ENCODE peak calls at places on chromosome 7, in nine cellular contexts. B is PC-9; R is stomach; F is Peyer's patch; Z is neuronal stem cell; C is CD8-positive, alpha-beta memory T cell; P is CD8-positive, alpha-beta T cell; T is suprapubic skin; Y is psoas muscle. V is an unnamed sample. For H3K27me3 and H3K4me1, the result is how much of the 10 kb centered on the place peaks cover.

GRCh38 chr7:108135446-108136190 is 5.5 kb upstream of the LAMB4 start:
- DNase-seq in R (no peak), T (no peak), Z (no peak), C (no peak), B (no peak), P (no peak), Y (no peak), F (peak), V (no peak)

GRCh38 chr7:142583424-142583823 is 165.8 kb upstream of the PRSS1 start:
- DNase-seq in B (peak), T (no peak), Z (no peak), R (no peak), C (no peak), Y (peak), F (no peak), P (no peak), V (no peak)

GRCh38 chr7:3404490-3404889 is 103.4 kb downstream of the SDK1 start:
- DNase-seq in Y (no peak), F (no peak), B (peak), R (no peak), T (no peak), Z (no peak), C (no peak), P (no peak), V (no peak)

GRCh38 chr7:41621953-41622831 is 80.7 kb downstream of the INHBA start:
- DNase-seq in Z (no peak), B (no peak), P (no peak), C (no peak), R (no peak), F (no peak), T (no peak), Y (no peak), V (no peak)

GRCh38 chr7:28315565-28316420 is 96.5 kb upstream of the CREB5 start:
- DNase-seq in P (no peak), Y (peak), F (no peak), C (no peak), R (no peak), T (peak), B (no peak), Z (no peak), V (no peak)

GRCh38 chr7:157007470-157008066 is 2.9 kb downstream of the MNX1 start:
- DNase-seq in F (no peak), T (peak), Z (no peak), B (no peak), R (peak), P (no peak), C (no peak), Y (no peak), V (no peak)

GRCh38 chr7:120695848-120696247 is 162.1 kb downstream of the TSPAN12 start:
- DNase-seq in T (no peak), P (no peak), R (no peak), Y (no peak), B (no peak), C (no peak), F (no peak), Z (no peak), V (no peak)

GRCh38 chr7:98266840-98267239 is 14.6 kb upstream of the BRI3 start:
- DNase-seq in F (no peak), C (no peak), P (no peak), Y (no peak), T (no peak), R (no peak), Z (no peak), B (no peak), V (no peak)

GRCh38 chr7:137898839-137899681 is 52.3 kb upstream of the DGKI start:
- DNase-seq in F (peak), B (peak), Y (peak), Z (peak), P (peak), R (peak), C (peak), T (peak), V (peak)

GRCh38 chr7:69232445-69233376 is 365.6 kb upstream of the AUTS2 start:
- DNase-seq in Y (no peak), T (peak), F (no peak), B (no peak), R (no peak), C (no peak), P (no peak), Z (no peak), V (no peak)

GRCh38 chr7:137987011-137987334 is 14.9 kb downstream of the CREB3L2 start:
- DNase-seq in B (no peak), P (no peak), F (no peak), C (no peak), T (no peak), Z (no peak), Y (no peak), R (no peak), V (no peak)

GRCh38 chr7:27169658-27170493 is 4.2 kb downstream of the HOXA10 start:
- DNase-seq in B (peak), P (no peak), F (no peak), Y (no peak), R (no peak), T (no peak), Z (no peak), C (no peak), V (no peak)

GRCh38 chr7:84100866-84101265 is 93.7 kb downstream of the SEMA3A start:
- DNase-seq in R (no peak), T (no peak), P (no peak), Y (no peak), B (no peak), F (no peak), Z (no peak), C (no peak), V (no peak)

GRCh38 chr7:17408245-17408903 is 109.9 kb downstream of the AHR start:
- DNase-seq in R (peak), F (no peak), P (no peak), C (no peak), T (no peak), B (peak), Z (no peak), Y (peak), V (no peak)

GRCh38 chr7:95493247-95493646 is 7.5 kb downstream of the ASB4 start:
- DNase-seq in C (no peak), F (no peak), B (no peak), Y (no peak), P (no peak), Z (no peak), R (no peak), T (no peak), V (no peak)

GRCh38 chr7:101398631-101399289 is 36.1 kb downstream of the COL26A1 start:
- DNase-seq in T (no peak), B (no peak), Y (no peak), R (no peak), F (no peak), C (no peak), Z (no peak), P (no peak), V (no peak)

GRCh38 chr7:138064856-138065357 is 11.4 kb upstream of the AKR1D1 start:
- DNase-seq in B (no peak), Y (no peak), F (no peak), R (no peak), T (no peak), Z (no peak), C (no peak), P (no peak), V (no peak)

GRCh38 chr7:82360591-82361386 is 82.8 kb downstream of the CACNA2D1 start:
- DNase-seq in Z (no peak), B (no peak), C (no peak), R (no peak), P (no peak), T (no peak), Y (no peak), F (no peak), V (no peak)

GRCh38 chr7:31192996-31193395 is 140.9 kb downstream of the ADCYAP1R1 start:
- DNase-seq in R (peak), B (no peak), C (no peak), Y (peak), Z (peak), F (no peak), T (no peak), P (no peak), V (no peak)

GRCh38 chr7:152050547-152050971 is 25.1 kb downstream of the GALNT11 start:
- DNase-seq in R (no peak), B (no peak), Y (no peak), Z (no peak), P (no peak), T (no peak), F (no peak), C (no peak), V (no peak)

GRCh38 chr7:130595986-130596385 is 72.6 kb downstream of the COPG2 start:
- DNase-seq in R (no peak), T (no peak), F (no peak), Z (no peak), B (no peak), P (no peak), C (no peak), Y (no peak), V (no peak)

GRCh38 chr7:74289660-74290589 is 718 bp downstream of the CLIP2 start:
- DNase-seq in P (peak), R (peak), C (peak), F (peak), Z (no peak), B (no peak), T (peak), Y (peak), V (peak)

GRCh38 chr7:36387437-36388345 is 2.0 kb upstream of the ANLN start:
- DNase-seq in Z (no peak), T (no peak), B (peak), R (no peak), C (no peak), Y (no peak), P (no peak), F (no peak), V (no peak)

GRCh38 chr7:137343483-137343841 is at the start of gene PTN:
- DNase-seq in Z (peak), F (no peak), Y (peak), T (no peak), B (no peak), C (no peak), R (no peak), P (no peak), V (no peak)

GRCh38 chr7:18179058-18179457 is 151.4 kb upstream of the PRPS1L1 start:
- DNase-seq in P (no peak), C (no peak), F (no peak), Z (no peak), R (no peak), Y (no peak), T (no peak), B (no peak), V (no peak)

GRCh38 chr7:143447500-143447899 is 4.2 kb downstream of the TAS2R60 start:
- DNase-seq in F (no peak), R (no peak), P (no peak), T (no peak), C (no peak), Y (no peak), B (no peak), Z (peak), V (no peak)

GRCh38 chr7:28076421-28077163 is 104.0 kb downstream of the JAZF1 start:
- DNase-seq in F (no peak), Y (no peak), R (no peak), T (no peak), C (no peak), P (no peak), Z (no peak), B (no peak), V (no peak)

GRCh38 chr7:40447345-40447744 is 312.5 kb downstream of the SUGCT start:
- DNase-seq in C (no peak), P (no peak), F (no peak), Y (no peak), T (no peak), R (no peak), Z (no peak), B (no peak), V (no peak)

GRCh38 chr7:135707570-135707966 is 20.4 kb downstream of the SLC13A4 start:
- DNase-seq in C (no peak), T (no peak), R (no peak), P (no peak), B (peak), Y (no peak), F (no peak), Z (no peak), V (no peak)

GRCh38 chr7:56092789-56093531 is at the start of gene PHKG1:
- DNase-seq in Y (peak), B (no peak), R (peak), Z (no peak), F (no peak), P (no peak), T (peak), C (no peak), V (no peak)

GRCh38 chr7:100016209-100016901 is 959 bp downstream of the ZKSCAN1 start:
- DNase-seq in C (no peak), B (no peak), T (peak), Z (no peak), R (no peak), Y (no peak), P (no peak), F (no peak), V (no peak)

GRCh38 chr7:41035788-41036187 is 667.1 kb downstream of the INHBA start:
- DNase-seq in Y (no peak), F (no peak), C (no peak), Z (no peak), P (no peak), B (no peak), T (no peak), R (no peak), V (no peak)

DNA sequence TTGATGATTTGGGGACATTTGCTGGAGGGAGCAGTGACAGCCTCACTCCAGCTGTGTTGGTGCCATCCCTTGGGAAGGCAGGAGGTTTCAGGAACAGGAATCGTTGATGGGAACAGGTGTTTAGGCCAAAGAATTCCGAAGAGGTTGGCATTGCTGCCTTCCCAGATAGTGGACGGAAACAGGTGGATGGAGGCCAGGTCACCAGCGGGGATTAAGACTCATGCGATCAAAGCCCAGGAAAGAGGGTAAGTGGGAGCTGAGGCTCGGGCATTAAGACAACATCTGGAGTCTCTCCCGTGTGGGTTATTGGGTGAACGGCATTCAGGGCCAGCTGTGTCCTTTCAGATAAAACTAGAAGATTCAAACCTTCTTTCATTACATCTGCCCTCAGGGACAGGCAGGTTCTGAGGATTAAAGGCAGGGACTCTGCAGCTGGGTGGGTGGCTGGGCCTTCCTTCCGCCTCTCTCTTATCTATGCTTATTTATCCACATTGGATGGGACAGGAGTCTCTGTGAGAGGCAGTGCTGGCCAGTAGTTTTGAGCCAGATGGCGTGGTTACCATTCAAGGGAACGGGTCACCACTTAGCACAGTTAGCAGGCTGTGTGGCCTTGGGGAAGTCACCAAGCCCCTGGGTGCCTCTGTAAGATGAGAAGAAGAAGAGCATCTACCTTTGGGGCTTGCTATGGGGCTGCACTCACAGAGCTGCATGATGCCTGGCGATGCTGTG is 67.6 kb downstream of the INSIG1 start:
- DNase-seq in F (no peak), C (no peak), Y (no peak), R (no peak), B (no peak), T (peak), P (no peak), Z (no peak), V (no peak)
- H3K27me3 ChIP-seq in F (under half), C (under half), Y (under half), R (half or more), B (half or more), T (half or more), P (under half), Z (under half), V (under half)

GRCh38 chr7:127578036-127578684 is 7.2 kb downstream of the GCC1 start:
- DNase-seq in F (no peak), R (no peak), Z (no peak), P (no peak), T (no peak), C (no peak), B (no peak), Y (no peak), V (no peak)

GRCh38 chr7:127581716-127582115 is 3.7 kb downstream of the GCC1 start:
- DNase-seq in T (no peak), C (no peak), R (no peak), B (no peak), P (no peak), Z (no peak), Y (no peak), F (no peak), V (no peak)

GRCh38 chr7:127580612-127581011 is 4.8 kb downstream of the GCC1 start:
- DNase-seq in R (no peak), B (no peak), F (no peak), C (no peak), Z (no peak), T (no peak), Y (no peak), P (no peak), V (no peak)

GRCh38 chr7:127582361-127582760 is 3.0 kb downstream of the GCC1 start:
- DNase-seq in P (no peak), Y (peak), C (no peak), R (peak), F (no peak), Z (no peak), B (no peak), T (no peak), V (no peak)

DNA sequence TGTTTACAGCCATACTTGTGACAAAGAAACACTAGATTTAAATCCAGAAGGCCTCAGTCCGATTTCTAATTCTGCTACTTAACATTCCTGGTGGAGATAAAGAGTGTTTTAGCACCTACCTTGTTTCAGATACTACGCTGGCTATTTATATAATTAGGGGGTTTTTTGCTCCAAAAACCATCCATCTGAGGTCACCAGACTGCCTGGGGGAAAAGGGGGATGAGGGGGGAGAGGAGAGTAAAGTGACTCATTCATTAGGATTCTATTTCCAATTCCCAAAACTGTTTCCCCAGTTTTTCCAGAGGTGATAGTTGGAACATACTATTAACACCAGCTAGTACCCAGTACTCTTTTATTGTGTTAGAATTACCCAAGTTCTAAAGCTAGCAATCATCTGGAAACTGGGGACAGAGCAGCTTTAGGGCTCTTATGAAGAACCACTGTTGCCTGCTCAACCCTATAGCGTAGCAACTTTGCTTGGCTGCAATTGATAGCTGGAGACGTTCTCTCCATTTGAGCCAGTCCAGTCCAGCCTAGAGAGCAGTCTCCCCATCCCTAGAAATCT is 6.6 kb downstream of the GCC1 start:
- DNase-seq in Y (no peak), P (no peak), F (no peak), R (no peak), C (no peak), Z (no peak), B (no peak), T (no peak), V (no peak)
- H3K27ac ChIP-seq in Y (no peak), P (no peak), F (no peak), R (no peak), C (no peak), Z (no peak), B (no peak), T (no peak), V (no peak)

GRCh38 chr7:90717286-90718060 is 121.4 kb downstream of the CDK14 start:
- DNase-seq in F (no peak), B (no peak), Y (no peak), P (no peak), Z (peak), T (no peak), R (peak), C (no peak), V (no peak)
- H3K4me1 ChIP-seq in F (under half), B (under half), Y (under half), P (under half), Z (under half), T (under half), R (half or more), C (under half), V (under half)

DNA sequence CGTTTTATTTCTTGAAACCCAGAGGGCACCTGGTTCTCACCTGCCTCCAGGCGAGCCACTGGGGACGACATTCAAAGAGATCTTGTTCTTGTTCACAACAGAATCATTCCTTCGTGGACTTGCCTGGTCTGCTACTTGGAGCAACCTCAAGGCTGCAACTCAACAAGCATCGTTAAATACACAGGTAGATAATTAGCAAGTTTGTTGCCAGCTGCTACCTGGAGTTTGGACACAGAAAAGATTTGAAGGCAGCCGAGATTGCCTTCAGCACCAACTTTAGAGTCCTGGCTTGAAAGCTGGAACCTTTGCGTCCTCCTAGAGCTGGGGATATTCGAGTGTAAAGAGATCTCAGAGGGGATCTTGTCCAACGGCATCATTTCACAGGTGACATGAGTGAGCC is 89.6 kb upstream of the C7orf33 start:
- DNase-seq in B (no peak), C (no peak), Z (no peak), T (no peak), F (no peak), P (no peak), R (no peak), Y (no peak), V (no peak)
- H3K27me3 ChIP-seq in B (half or more), C (under half), Z (under half), T (under half), F (under half), P (under half), R (under half), Y (under half), V (under half)

DNA sequence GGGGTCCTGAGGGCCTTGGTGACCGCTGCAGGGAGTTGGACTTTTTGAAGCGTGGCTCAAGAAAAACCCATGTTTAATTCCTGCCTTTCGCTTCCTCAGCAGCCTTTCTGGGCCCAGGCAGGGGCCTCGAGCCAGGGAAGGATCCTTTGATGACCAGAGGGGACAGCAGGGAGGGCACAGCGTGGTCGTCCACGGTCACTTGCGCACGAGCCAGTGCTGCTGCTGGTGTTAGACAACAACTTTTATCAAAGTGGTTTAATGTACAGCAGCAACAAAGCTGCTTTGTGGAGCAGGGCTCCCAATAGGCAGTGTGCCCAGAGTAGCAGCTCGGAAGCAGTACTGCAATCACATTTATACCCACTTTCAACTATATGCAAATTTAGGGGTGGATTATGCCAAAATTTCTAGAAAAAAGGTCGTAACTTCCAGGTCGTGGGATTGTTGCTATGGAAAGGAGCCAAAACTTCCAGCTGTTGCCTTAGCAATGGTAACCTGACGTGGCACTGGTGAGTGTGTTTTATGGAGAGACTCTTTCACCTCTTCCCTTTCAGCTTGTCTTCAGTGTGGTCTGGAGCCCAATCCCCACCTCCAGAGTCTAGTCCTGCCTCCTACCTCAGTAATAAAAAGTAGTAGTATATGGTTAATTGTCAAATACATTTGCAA is 6.1 kb downstream of the GIMAP1 start:
- DNase-seq in Z (no peak), C (no peak), Y (no peak), B (no peak), F (no peak), T (no peak), P (no peak), R (no peak), V (no peak)
- H3K27ac ChIP-seq in Z (no peak), C (no peak), Y (peak), B (no peak), F (peak), T (no peak), P (peak), R (no peak), V (no peak)

GRCh38 chr7:150382123-150382843 is 3.2 kb downstream of the ZNF775 start:
- DNase-seq in T (no peak), P (no peak), C (no peak), B (no peak), Z (no peak), R (no peak), F (no peak), Y (no peak), V (no peak)
- H3K4me1 ChIP-seq in T (under half), P (under half), C (under half), B (under half), Z (half or more), R (half or more), F (under half), Y (under half), V (under half)

V was measured in effector memory CD4-positive, alpha-beta T cell.